ENCODE peak calls at places on chromosomes 7 and 10, in five cellular contexts. H is endothelial cell of umbilical vein, O is HepG2, W is HCT116, I is SK-N-MC. Z is an unnamed sample.

GRCh38 chr7:11607676-11608075 is 224.3 kb downstream of the THSD7A start:
- DNase-seq in W (no peak), H (peak; percentile 89), O (no peak), I (no peak), Z (no peak)

GRCh38 chr10:101693701-101694055 is 1.3 kb downstream of the FBXW4 start:
- DNase-seq in I (no peak), H (no peak), W (no peak), O (peak; percentile 44), Z (no peak)

GRCh38 chr7:88300401-88300800 is 6.3 kb downstream of the STEAP4 start:
- DNase-seq in O (no peak), W (no peak), H (no peak), I (no peak), Z (no peak)

GRCh38 chr7:1065263-1066260 is 21.2 kb downstream of the GPR146 start:
- DNase-seq in I (no peak), O (peak; percentile 46), H (peak; percentile 65), W (no peak), Z (no peak)

GRCh38 chr10:73044378-73045285 is 52.0 kb downstream of the P4HA1 start:
- DNase-seq in W (no peak), I (no peak), H (peak; percentile 96), O (no peak), Z (no peak)

GRCh38 chr10:79069325-79070090 is 742 bp downstream of the ZMIZ1 start:
- DNase-seq in I (no peak), O (no peak), W (no peak), H (peak; percentile 63), Z (no peak)

GRCh38 chr10:132937861-132938260 is 4.5 kb downstream of the CFAP46 start:
- DNase-seq in I (no peak), W (no peak), H (no peak), O (no peak), Z (no peak)

GRCh38 chr10:8874972-8875371 is 820.5 kb downstream of the GATA3 start:
- DNase-seq in I (no peak), O (no peak), H (no peak), W (no peak), Z (no peak)

GRCh38 chr10:73096041-73096451 is 620 bp downstream of the P4HA1 start:
- DNase-seq in I (no peak), H (peak; percentile 70), W (no peak), O (no peak), Z (no peak)

GRCh38 chr7:155214328-155214986 is 83.2 kb upstream of the INSIG1 start:
- DNase-seq in I (no peak), H (no peak), O (no peak), W (no peak), Z (no peak)

GRCh38 chr7:117808273-117808868 is 64.9 kb downstream of the CTTNBP2 start:
- DNase-seq in W (no peak), I (no peak), O (no peak), H (no peak), Z (no peak)

GRCh38 chr7:33671521-33672262 is 233.6 kb upstream of the BMPER start:
- DNase-seq in H (peak; percentile 33), O (no peak), I (no peak), W (no peak), Z (no peak)

GRCh38 chr7:150370612-150371071 is 2.0 kb downstream of the REPIN1 start:
- DNase-seq in I (no peak), W (no peak), H (no peak), O (peak; percentile 55), Z (no peak)

GRCh38 chr7:129804301-129805085 is 148.3 kb downstream of the UBE2H start:
- DNase-seq in W (no peak), H (no peak), I (no peak), O (no peak), Z (no peak)

GRCh38 chr7:5630670-5631069 is 150.8 kb downstream of the RNF216 start:
- DNase-seq in H (no peak), O (no peak), W (no peak), I (no peak), Z (no peak)

GRCh38 chr7:571096-572012 is 51.7 kb upstream of the PDGFA start:
- DNase-seq in I (no peak), O (no peak), H (no peak), W (no peak), Z (no peak)

GRCh38 chr7:28806841-28807240 is 151.3 kb downstream of the TRIL start:
- DNase-seq in H (no peak), I (no peak), O (no peak), W (no peak), Z (no peak)

GRCh38 chr10:7915923-7916322 is 97.6 kb downstream of the TAF3 start:
- DNase-seq in H (peak; percentile 85), W (no peak), I (no peak), O (no peak), Z (no peak)

GRCh38 chr7:158655507-158655906 is 49.1 kb downstream of the NCAPG2 start:
- DNase-seq in W (no peak), O (no peak), H (no peak), I (no peak), Z (no peak)

GRCh38 chr10:63468947-63469346 is 3.2 kb upstream of the JMJD1C start:
- DNase-seq in W (no peak), I (no peak), O (no peak), H (no peak), Z (no peak)

GRCh38 chr10:71123023-71123422 is 89.3 kb upstream of the UNC5B start:
- DNase-seq in H (no peak), I (no peak), W (no peak), O (no peak), Z (no peak)

GRCh38 chr10:124650820-124651401 is 93.3 kb downstream of the FAM53B start:
- DNase-seq in I (no peak), H (no peak), W (no peak), O (no peak), Z (no peak)

GRCh38 chr10:33655165-33655815 is 320.8 kb upstream of the NRP1 start:
- DNase-seq in H (no peak), W (no peak), I (no peak), O (no peak), Z (no peak)

GRCh38 chr7:2376351-2377154 is 21.9 kb downstream of the EIF3B start:
- DNase-seq in W (no peak), O (no peak), I (no peak), H (no peak), Z (no peak)
- TF ChIP-seq POLR2AphosphoS5 in W (no peak), O (no peak), I (no peak), H (no peak), Z (no peak)

DNA sequence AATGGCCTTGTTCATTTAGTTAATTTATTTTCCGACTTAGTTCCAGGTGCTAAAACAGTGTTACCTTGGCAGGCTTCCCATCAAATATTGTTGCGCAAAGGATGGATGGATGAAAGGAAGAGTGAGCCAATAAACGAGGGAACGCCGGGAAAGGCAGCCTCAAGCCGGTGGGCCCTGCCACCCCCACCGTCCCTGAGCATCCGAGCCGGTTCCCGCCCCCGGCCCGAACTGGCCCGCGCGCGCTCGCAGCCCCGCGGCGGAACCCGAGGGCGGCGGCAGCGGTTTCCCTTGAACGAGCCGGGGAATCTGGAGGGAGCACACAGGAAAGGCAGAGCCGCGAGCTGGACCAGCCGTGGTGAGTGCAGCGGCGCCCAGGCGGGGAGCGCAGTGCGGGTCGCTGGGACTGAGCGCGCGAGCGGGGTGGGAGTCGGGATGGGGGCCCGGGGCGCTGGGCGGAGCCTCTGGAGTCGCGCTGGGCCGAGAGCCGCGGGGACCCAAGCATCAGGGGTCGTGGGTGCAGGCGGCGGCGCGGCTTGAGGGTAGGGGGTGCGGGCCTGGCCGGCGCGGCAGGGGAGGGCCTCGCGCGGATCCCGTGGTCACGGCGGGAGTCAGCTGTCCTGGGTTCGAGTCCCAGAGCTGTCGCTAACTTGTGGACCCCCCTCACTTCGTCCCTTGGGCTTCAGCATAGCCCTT is at the start of gene AGK:
- DNase-seq in O (peak; percentile 53), W (peak; percentile 52), H (peak; percentile 75), I (no peak), Z (no peak)
- TF ChIP-seq POLR2AphosphoS5 in O (peak; percentile 88), W (peak; percentile 98), H (peak; percentile 96), I (peak; percentile 96), Z (no peak)

GRCh38 chr10:18195060-18195799 is 55.0 kb downstream of the CACNB2 start:
- DNase-seq in W (no peak), I (no peak), O (no peak), H (no peak), Z (no peak)

GRCh38 chr10:18202600-18203150 is 62.5 kb downstream of the CACNB2 start:
- DNase-seq in I (no peak), O (no peak), W (no peak), H (no peak), Z (no peak)

GRCh38 chr10:18197706-18198105 is 57.5 kb downstream of the CACNB2 start:
- DNase-seq in O (no peak), H (no peak), W (no peak), I (no peak), Z (no peak)

GRCh38 chr10:18196806-18197550 is 56.8 kb downstream of the CACNB2 start:
- DNase-seq in H (no peak), O (no peak), W (no peak), I (no peak), Z (no peak)
- TF ChIP-seq POLR2AphosphoS5 in H (no peak), O (no peak), W (no peak), I (no peak), Z (no peak)

GRCh38 chr7:94297397-94297838 is 97.3 kb upstream of the COL1A2 start:
- DNase-seq in H (no peak), W (no peak), I (no peak), O (no peak), Z (no peak)
- TF ChIP-seq POLR2AphosphoS5 in H (no peak), W (no peak), I (no peak), O (no peak), Z (no peak)

DNA sequence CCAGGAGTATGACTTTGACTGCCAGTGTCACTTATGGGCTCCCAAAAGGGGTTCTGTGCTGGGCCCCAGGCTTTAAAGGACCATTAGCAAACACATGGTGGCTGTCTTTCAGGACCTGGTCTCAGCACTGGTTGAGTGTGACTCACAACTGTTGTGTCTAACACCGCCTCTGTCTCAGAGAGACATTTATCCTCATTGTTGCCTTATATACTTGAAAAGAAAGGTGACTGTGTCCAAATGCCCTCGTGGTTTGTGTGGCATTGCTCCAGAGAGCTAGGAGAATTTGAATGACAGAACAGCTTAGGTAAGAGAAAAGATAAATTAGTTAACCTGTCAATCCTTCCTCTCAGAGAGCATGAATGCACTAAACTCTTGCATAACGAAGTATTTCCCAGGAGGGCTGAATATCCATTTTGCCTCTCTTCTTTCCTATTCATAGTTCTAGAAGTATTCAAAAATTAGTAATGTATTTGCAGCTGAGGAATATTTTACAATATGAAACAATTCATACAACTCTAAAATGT is 14.5 kb upstream of the FAM13C start:
- DNase-seq in I (no peak), H (no peak), W (no peak), O (no peak), Z (no peak)
- TF ChIP-seq POLR2AphosphoS5 in I (no peak), H (no peak), W (no peak), O (no peak), Z (no peak)

GRCh38 chr7:95102662-95103061 is 195.3 kb downstream of the PPP1R9A start:
- DNase-seq in O (peak; percentile 5), W (no peak), I (no peak), H (peak; percentile 25), Z (no peak)

GRCh38 chr7:95105627-95106026 is 198.2 kb downstream of the PPP1R9A start:
- DNase-seq in W (no peak), O (no peak), I (no peak), H (no peak), Z (no peak)

GRCh38 chr7:95099101-95099500 is 191.7 kb downstream of the PPP1R9A start:
- DNase-seq in W (no peak), O (no peak), I (no peak), H (no peak), Z (no peak)

GRCh38 chr7:95101422-95101821 is 194.0 kb downstream of the PPP1R9A start:
- DNase-seq in W (no peak), O (no peak), I (no peak), H (no peak), Z (no peak)

GRCh38 chr7:95104739-95105138 is 197.3 kb downstream of the PPP1R9A start:
- DNase-seq in O (peak; percentile 34), W (peak; percentile 6), H (peak; percentile 16), I (no peak), Z (no peak)
- TF ChIP-seq POLR2AphosphoS5 in O (no peak), W (no peak), H (no peak), I (no peak), Z (no peak)